ENCODE peak calls at places on chromosomes 16 and 17, in seven cellular contexts. One of them, this sample, is unnamed.

GRCh38 chr16:822909-823297 is 22.4 kb upstream of the GNG13 start:
- DNase-seq in left ventricle myocardium inferior: no peak
- DNase-seq in stromal cell of bone marrow: no peak
- DNase-seq in lower leg skin: no peak
- DNase-seq in A172: no peak
- DNase-seq in stimulated activated CD8-positive, alpha-beta memory T cell treated with anti-CD3 and anti-CD28 coated beads, Interleukin-4, amount 100 ng/mL, for 24 hours: no peak
- DNase-seq in Daoy: no peak
- DNase-seq in this sample: no peak

GRCh38 chr17:64242633-64243032 is 20.4 kb downstream of the TEX2 start:
- DNase-seq in A172: no peak
- DNase-seq in left ventricle myocardium inferior: no peak
- DNase-seq in Daoy: no peak
- DNase-seq in stimulated activated CD8-positive, alpha-beta memory T cell treated with anti-CD3 and anti-CD28 coated beads, Interleukin-4, amount 100 ng/mL, for 24 hours: no peak
- DNase-seq in stromal cell of bone marrow: no peak
- DNase-seq in lower leg skin: no peak
- DNase-seq in this sample: no peak

GRCh38 chr16:64826374-64826773 is 295.5 kb downstream of the CDH11 start:
- DNase-seq in stimulated activated CD8-positive, alpha-beta memory T cell treated with anti-CD3 and anti-CD28 coated beads, Interleukin-4, amount 100 ng/mL, for 24 hours: no peak
- DNase-seq in A172: no peak
- DNase-seq in stromal cell of bone marrow: no peak
- DNase-seq in left ventricle myocardium inferior: no peak
- DNase-seq in Daoy: no peak
- DNase-seq in lower leg skin: no peak
- DNase-seq in this sample: no peak

GRCh38 chr17:17987901-17988300 is 15.2 kb downstream of the DRC3 start:
- DNase-seq in lower leg skin: no peak
- DNase-seq in Daoy: no peak
- DNase-seq in A172: no peak
- DNase-seq in stromal cell of bone marrow: no peak
- DNase-seq in stimulated activated CD8-positive, alpha-beta memory T cell treated with anti-CD3 and anti-CD28 coated beads, Interleukin-4, amount 100 ng/mL, for 24 hours: no peak
- DNase-seq in left ventricle myocardium inferior: no peak
- DNase-seq in this sample: no peak

GRCh38 chr16:86926695-86927094 is 348.3 kb downstream of the FOXL1 start:
- DNase-seq in lower leg skin: no peak
- DNase-seq in left ventricle myocardium inferior: no peak
- DNase-seq in A172: no peak
- DNase-seq in Daoy: no peak
- DNase-seq in stimulated activated CD8-positive, alpha-beta memory T cell treated with anti-CD3 and anti-CD28 coated beads, Interleukin-4, amount 100 ng/mL, for 24 hours: no peak
- DNase-seq in stromal cell of bone marrow: no peak
- DNase-seq in this sample: no peak

GRCh38 chr17:14886200-14886739 is 378.9 kb downstream of the PMP22 start:
- DNase-seq in stimulated activated CD8-positive, alpha-beta memory T cell treated with anti-CD3 and anti-CD28 coated beads, Interleukin-4, amount 100 ng/mL, for 24 hours: no peak
- DNase-seq in lower leg skin: no peak
- DNase-seq in left ventricle myocardium inferior: no peak
- DNase-seq in A172: peak
- DNase-seq in stromal cell of bone marrow: no peak
- DNase-seq in Daoy: peak
- DNase-seq in this sample: no peak

GRCh38 chr16:89010210-89010925 is 33.4 kb upstream of the CBFA2T3 start:
- DNase-seq in Daoy: no peak
- DNase-seq in stimulated activated CD8-positive, alpha-beta memory T cell treated with anti-CD3 and anti-CD28 coated beads, Interleukin-4, amount 100 ng/mL, for 24 hours: no peak
- DNase-seq in lower leg skin: no peak
- DNase-seq in left ventricle myocardium inferior: no peak
- DNase-seq in A172: no peak
- DNase-seq in stromal cell of bone marrow: no peak
- DNase-seq in this sample: no peak

GRCh38 chr17:31552568-31552967 is 161.1 kb downstream of the RAB11FIP4 start:
- DNase-seq in lower leg skin: no peak
- DNase-seq in left ventricle myocardium inferior: no peak
- DNase-seq in stimulated activated CD8-positive, alpha-beta memory T cell treated with anti-CD3 and anti-CD28 coated beads, Interleukin-4, amount 100 ng/mL, for 24 hours: no peak
- DNase-seq in Daoy: no peak
- DNase-seq in stromal cell of bone marrow: no peak
- DNase-seq in A172: no peak
- DNase-seq in this sample: no peak

GRCh38 chr17:61442136-61442775 is 10.0 kb upstream of the TBX4 start:
- DNase-seq in Daoy: no peak
- DNase-seq in stimulated activated CD8-positive, alpha-beta memory T cell treated with anti-CD3 and anti-CD28 coated beads, Interleukin-4, amount 100 ng/mL, for 24 hours: no peak
- DNase-seq in stromal cell of bone marrow: no peak
- DNase-seq in A172: no peak
- DNase-seq in lower leg skin: no peak
- DNase-seq in left ventricle myocardium inferior: no peak
- DNase-seq in this sample: no peak

GRCh38 chr17:1829189-1829578 is 518 bp downstream of the SMYD4 start:
- DNase-seq in stromal cell of bone marrow: no peak
- DNase-seq in Daoy: peak
- DNase-seq in A172: peak
- DNase-seq in stimulated activated CD8-positive, alpha-beta memory T cell treated with anti-CD3 and anti-CD28 coated beads, Interleukin-4, amount 100 ng/mL, for 24 hours: no peak
- DNase-seq in left ventricle myocardium inferior: no peak
- DNase-seq in lower leg skin: no peak
- DNase-seq in this sample: no peak

GRCh38 chr16:7303014-7303676 is 29.5 kb upstream of the RBFOX1 start:
- DNase-seq in stimulated activated CD8-positive, alpha-beta memory T cell treated with anti-CD3 and anti-CD28 coated beads, Interleukin-4, amount 100 ng/mL, for 24 hours: no peak
- DNase-seq in Daoy: peak
- DNase-seq in left ventricle myocardium inferior: peak
- DNase-seq in lower leg skin: no peak
- DNase-seq in A172: no peak
- DNase-seq in stromal cell of bone marrow: no peak
- DNase-seq in this sample: no peak

This sample was measured in activated gamma-delta T cell treated with anti-CD3 and anti-CD28 coated beads, Interleukin-2, amount 50 U/mL, for 16 hours.